ENCODE peak calls at places on chromosomes 7 and 10, in seven cellular contexts. W, D, V, G, T, E and F are unnamed samples.

GRCh38 chr10:77959887-77960286 is 33.3 kb upstream of the DLG5 start:
- DNase-seq in W (no peak), D (no peak), V (no peak), G (no peak), T (no peak), E (no peak), F (no peak)

GRCh38 chr10:115026041-115026779 is 67.0 kb upstream of the ATRNL1 start:
- DNase-seq in W (no peak), D (no peak), V (no peak), G (no peak), T (no peak), E (no peak), F (no peak)

GRCh38 chr10:105024184-105024583 is 383.1 kb downstream of the SORCS3 start:
- DNase-seq in W (no peak), D (no peak), V (peak; percentile 33), G (no peak), T (no peak), E (no peak), F (no peak)

GRCh38 chr10:79202188-79203013 is 133.6 kb downstream of the ZMIZ1 start:
- DNase-seq in W (no peak), D (peak; percentile 61), V (peak; percentile 70), G (peak; percentile 15), T (peak; percentile 33), E (peak; percentile 37), F (no peak)

GRCh38 chr10:18583575-18584270 is 67.7 kb downstream of the NSUN6 start:
- DNase-seq in W (no peak), D (no peak), V (no peak), G (no peak), T (peak; percentile 38), E (no peak), F (no peak)

GRCh38 chr10:24375510-24375909 is 166.6 kb downstream of the KIAA1217 start:
- DNase-seq in W (no peak), D (no peak), V (no peak), G (no peak), T (no peak), E (no peak), F (no peak)

GRCh38 chr7:4845740-4846142 is 16.1 kb downstream of the PAPOLB start:
- DNase-seq in W (no peak), D (no peak), V (peak; percentile 80), G (no peak), T (peak; percentile 15), E (no peak), F (no peak)

GRCh38 chr7:107890493-107890961 is 456 bp upstream of the DLD start:
- DNase-seq in W (no peak), D (no peak), V (no peak), G (no peak), T (no peak), E (no peak), F (peak; percentile 26)

GRCh38 chr7:1995426-1995825 is 237.3 kb downstream of the MAD1L1 start:
- DNase-seq in W (no peak), D (no peak), V (no peak), G (no peak), T (no peak), E (no peak), F (no peak)